ENCODE peak calls at places on chromosome 19, in five cellular contexts. F is NCI-H2029 treated with DMSO at 0.1 percent for 48 hours, K is fibroblast of the aortic adventitia, E is NCI-H187 treated with DMSO at 0.1 percent for 48 hours, L is NCI-H1105 treated with DMSO at 0.1 percent for 48 hours. M is an unnamed sample.

GRCh38 chr19:55526216-55527196 is 10.4 kb downstream of the SBK2 start:
- DNase-seq in F (peak), K (peak), E (no peak), L (peak), M (peak)

GRCh38 chr19:41994994-41995958 is 1.2 kb upstream of the ATP1A3 start:
- DNase-seq in F (no peak), K (no peak), E (no peak), L (no peak), M (no peak)

GRCh38 chr19:1862424-1863307 is 713 bp downstream of the KLF16 start:
- DNase-seq in F (no peak), K (no peak), E (no peak), L (peak), M (no peak)

GRCh38 chr19:55369651-55370304 is 485 bp downstream of the IL11 start:
- DNase-seq in F (no peak), K (peak), E (no peak), L (peak), M (no peak)

GRCh38 chr19:55152017-55152416 is 3.0 kb upstream of the TNNT1 start:
- DNase-seq in F (no peak), K (no peak), E (no peak), L (no peak), M (no peak)

GRCh38 chr19:29681422-29682235 is 16.4 kb downstream of the PLEKHF1 start:
- DNase-seq in F (no peak), K (peak), E (no peak), L (no peak), M (no peak)

GRCh38 chr19:1355258-1355973 is 28.3 kb upstream of the NDUFS7 start:
- DNase-seq in F (no peak), K (no peak), E (no peak), L (peak), M (no peak)

GRCh38 chr19:16645140-16645539 is 14.8 kb downstream of the SMIM7 start:
- DNase-seq in F (no peak), K (no peak), E (no peak), L (no peak), M (no peak)

GRCh38 chr19:13104848-13105646 is 2.4 kb upstream of the LYL1 start:
- DNase-seq in F (no peak), K (no peak), E (no peak), L (no peak), M (peak)

GRCh38 chr19:54448037-54448773 is 794 bp upstream of the LENG8 start:
- DNase-seq in F (no peak), K (peak), E (no peak), L (no peak), M (no peak)

GRCh38 chr19:6796278-6796677 is 23.8 kb downstream of the VAV1 start:
- DNase-seq in F (no peak), K (no peak), E (no peak), L (no peak), M (no peak)

GRCh38 chr19:38386300-38386967 is 1.4 kb downstream of the GGN start:
- DNase-seq in F (no peak), K (no peak), E (no peak), L (peak), M (peak)